ENCODE peak calls at places on chromosomes 13 and 19, in eight cellular contexts. D is left kidney, K is uterus, I is iPS-NIHi11, G is AG04450, S is heart left ventricle, N is ascending aorta, J is posterior cingulate gyrus. Q is an unnamed sample.

GRCh38 chr13:97328222-97328790 is 105.7 kb upstream of the RAP2A start:
- DNase-seq in D (peak; percentile 62), K (no peak), I (peak; percentile 66), G (peak; percentile 58), S (no peak), N (no peak), J (no peak), Q (peak; percentile 86)

GRCh38 chr13:24038846-24039330 is 121.6 kb upstream of the SPATA13 start:
- DNase-seq in D (peak; percentile 41), K (no peak), I (no peak), G (no peak), S (no peak), N (no peak), J (peak; percentile 22), Q (peak; percentile 92)

GRCh38 chr19:548841-549830 is 5.3 kb downstream of the GZMM start:
- DNase-seq in D (peak; percentile 35), K (no peak), I (peak; percentile 73), G (no peak), S (no peak), N (no peak), J (no peak), Q (no peak)

GRCh38 chr13:25217023-25217909 is 45.2 kb upstream of the AMER2 start:
- DNase-seq in D (peak; percentile 70), K (no peak), I (no peak), G (no peak), S (no peak), N (no peak), J (no peak), Q (peak; percentile 85)

GRCh38 chr19:5927439-5927821 is 13.4 kb downstream of the CAPS start:
- DNase-seq in D (no peak), K (no peak), I (no peak), G (no peak), S (no peak), N (no peak), J (no peak), Q (no peak)

GRCh38 chr13:46321494-46322225 is 65.4 kb downstream of the RUBCNL start:
- DNase-seq in D (peak; percentile 80), K (no peak), I (peak; percentile 72), G (peak; percentile 10), S (peak; percentile 23), N (peak; percentile 78), J (peak; percentile 63), Q (peak; percentile 68)

GRCh38 chr13:50529154-50529882 is 314.2 kb downstream of the DLEU7 start:
- DNase-seq in D (peak; percentile 57), K (peak; percentile 72), I (peak; percentile 46), G (peak; percentile 72), S (peak; percentile 90), N (peak; percentile 78), J (peak; percentile 53), Q (peak; percentile 82)

GRCh38 chr19:58330458-58330857 is 3.7 kb downstream of the ZSCAN22 start:
- DNase-seq in D (no peak), K (no peak), I (peak; percentile 46), G (no peak), S (no peak), N (no peak), J (no peak), Q (peak; percentile 54)

GRCh38 chr19:2969104-2969504 is 8.3 kb upstream of the TLE6 start:
- DNase-seq in D (peak; percentile 77), K (peak; percentile 79), I (no peak), G (no peak), S (peak; percentile 78), N (no peak), J (no peak), Q (no peak)